ENCODE peak calls at places on chromosomes 13 and 19, in eight cellular contexts. One of them, this sample, is unnamed.

GRCh38 chr13:109297628-109298027 is 488.8 kb downstream of the IRS2 start:
- DNase-seq in Kasumi-1: no peak
- DNase-seq in amniotic stem cell: peak; percentile 55
- DNase-seq in ELR: peak; percentile 92
- DNase-seq in AG09309: peak; percentile 77
- DNase-seq in NCI-H774: no peak
- DNase-seq in psoas muscle: no peak
- DNase-seq in M059J: peak; percentile 85
- DNase-seq in this sample: no peak

GRCh38 chr19:3983936-3984583 is 1.2 kb downstream of the EEF2 start:
- DNase-seq in Kasumi-1: no peak
- DNase-seq in psoas muscle: peak; percentile 83
- DNase-seq in AG09309: no peak
- DNase-seq in amniotic stem cell: peak; percentile 27
- DNase-seq in NCI-H774: no peak
- DNase-seq in M059J: no peak
- DNase-seq in ELR: peak; percentile 58
- DNase-seq in this sample: no peak

GRCh38 chr19:55178781-55179569 is 1.1 kb downstream of the SYT5 start:
- DNase-seq in M059J: peak; percentile 86
- DNase-seq in psoas muscle: peak; percentile 74
- DNase-seq in amniotic stem cell: peak; percentile 29
- DNase-seq in AG09309: no peak
- DNase-seq in Kasumi-1: no peak
- DNase-seq in NCI-H774: peak; percentile 89
- DNase-seq in ELR: peak; percentile 85
- DNase-seq in this sample: no peak

GRCh38 chr19:15354557-15355296 is 22.4 kb upstream of the BRD4 start:
- DNase-seq in ELR: no peak
- DNase-seq in amniotic stem cell: no peak
- DNase-seq in psoas muscle: no peak
- DNase-seq in Kasumi-1: no peak
- DNase-seq in M059J: no peak
- DNase-seq in AG09309: no peak
- DNase-seq in NCI-H774: no peak
- DNase-seq in this sample: no peak

GRCh38 chr13:27362064-27362751 is 62.2 kb upstream of the GTF3A start:
- DNase-seq in AG09309: no peak
- DNase-seq in psoas muscle: peak; percentile 91
- DNase-seq in amniotic stem cell: peak; percentile 39
- DNase-seq in Kasumi-1: peak; percentile 28
- DNase-seq in NCI-H774: peak; percentile 70
- DNase-seq in ELR: peak; percentile 82
- DNase-seq in M059J: peak; percentile 77
- DNase-seq in this sample: no peak

GRCh38 chr19:491146-491741 is 5.0 kb upstream of the MADCAM1 start:
- DNase-seq in NCI-H774: peak; percentile 31
- DNase-seq in M059J: no peak
- DNase-seq in amniotic stem cell: no peak
- DNase-seq in AG09309: no peak
- DNase-seq in Kasumi-1: no peak
- DNase-seq in psoas muscle: peak; percentile 81
- DNase-seq in ELR: no peak
- DNase-seq in this sample: no peak

GRCh38 chr13:95553271-95553588 is 710 bp downstream of the CLDN10 start:
- DNase-seq in Kasumi-1: no peak
- DNase-seq in ELR: no peak
- DNase-seq in AG09309: no peak
- DNase-seq in amniotic stem cell: no peak
- DNase-seq in NCI-H774: no peak
- DNase-seq in psoas muscle: no peak
- DNase-seq in M059J: no peak
- DNase-seq in this sample: no peak

GRCh38 chr19:33438016-33438671 is 64.6 kb downstream of the CEBPG start:
- DNase-seq in M059J: peak; percentile 52
- DNase-seq in psoas muscle: peak; percentile 71
- DNase-seq in Kasumi-1: no peak
- DNase-seq in ELR: peak; percentile 24
- DNase-seq in AG09309: no peak
- DNase-seq in amniotic stem cell: no peak
- DNase-seq in NCI-H774: no peak
- DNase-seq in this sample: no peak

GRCh38 chr19:34732548-34733255 is 1.3 kb upstream of the ZNF181 start:
- DNase-seq in AG09309: no peak
- DNase-seq in psoas muscle: no peak
- DNase-seq in M059J: no peak
- DNase-seq in Kasumi-1: no peak
- DNase-seq in ELR: no peak
- DNase-seq in NCI-H774: no peak
- DNase-seq in amniotic stem cell: no peak
- DNase-seq in this sample: no peak

GRCh38 chr19:16883518-16883917 is 5.3 kb upstream of the F2RL3 start:
- DNase-seq in AG09309: no peak
- DNase-seq in psoas muscle: no peak
- DNase-seq in Kasumi-1: no peak
- DNase-seq in ELR: no peak
- DNase-seq in M059J: no peak
- DNase-seq in NCI-H774: no peak
- DNase-seq in amniotic stem cell: no peak
- DNase-seq in this sample: no peak

GRCh38 chr19:38175422-38175821 is 48.6 kb downstream of the DPF1 start:
- DNase-seq in amniotic stem cell: no peak
- DNase-seq in ELR: no peak
- DNase-seq in NCI-H774: no peak
- DNase-seq in M059J: no peak
- DNase-seq in Kasumi-1: no peak
- DNase-seq in AG09309: no peak
- DNase-seq in psoas muscle: no peak
- DNase-seq in this sample: no peak

GRCh38 chr13:27079421-27079958 is 92.1 kb downstream of the USP12 start:
- DNase-seq in AG09309: peak; percentile 86
- DNase-seq in ELR: peak; percentile 42
- DNase-seq in Kasumi-1: no peak
- DNase-seq in psoas muscle: no peak
- DNase-seq in amniotic stem cell: peak; percentile 53
- DNase-seq in NCI-H774: no peak
- DNase-seq in M059J: peak; percentile 89
- DNase-seq in this sample: no peak

This sample was measured in NCI-H2081 treated with DMSO at 0.1 percent for 48 hours.